ENCODE peak calls at places on chromosome 3, in ten cellular contexts. J, D, X, T, Q, K, C, O, I and S are unnamed samples.

GRCh38 chr3:139797724-139798343 is 120.1 kb upstream of the NMNAT3 start:
- DNase-seq in I (peak; percentile 30), Q (no peak), T (no peak), J (no peak), O (peak; percentile 29), X (no peak), C (no peak), K (peak; percentile 40), D (no peak), S (peak; percentile 37)

GRCh38 chr3:34256021-34256420 is 457.6 kb downstream of the PDCD6IP start:
- DNase-seq in T (no peak), J (no peak), I (no peak), Q (no peak), K (no peak), D (no peak), O (peak; percentile 10), X (no peak), C (no peak), S (no peak)

GRCh38 chr3:148948913-148949657 is 42.3 kb upstream of the GYG1 start:
- DNase-seq in D (no peak), C (no peak), X (no peak), T (peak; percentile 58), O (no peak), K (no peak), I (no peak), Q (no peak), J (no peak), S (no peak)

GRCh38 chr3:8618950-8619349 is 25.6 kb downstream of the SSUH2 start:
- DNase-seq in O (no peak), Q (no peak), K (no peak), I (no peak), T (no peak), X (no peak), D (no peak), J (peak; percentile 9), C (no peak), S (no peak)

GRCh38 chr3:57127849-57128566 is 37.1 kb downstream of the IL17RD start:
- DNase-seq in I (no peak), T (peak; percentile 77), Q (no peak), X (no peak), K (no peak), J (no peak), C (no peak), D (no peak), O (no peak), S (no peak)

GRCh38 chr3:41404601-41405000 is 205.3 kb downstream of the CTNNB1 start:
- DNase-seq in K (no peak), X (no peak), I (no peak), O (no peak), C (no peak), Q (no peak), T (no peak), J (no peak), D (no peak), S (no peak)

GRCh38 chr3:128559486-128560225 is 66.7 kb upstream of the GATA2 start:
- DNase-seq in C (no peak), J (peak; percentile 34), I (no peak), K (no peak), O (peak; percentile 71), T (no peak), X (no peak), Q (no peak), D (peak; percentile 19), S (no peak)

GRCh38 chr3:49662720-49663413 is 11.3 kb upstream of the APEH start:
- DNase-seq in O (no peak), C (no peak), D (no peak), I (no peak), Q (no peak), X (no peak), T (no peak), J (no peak), K (no peak), S (no peak)

GRCh38 chr3:143421556-143421955 is 302.0 kb downstream of the CHST2 start:
- DNase-seq in J (no peak), C (no peak), X (no peak), D (no peak), T (no peak), O (no peak), Q (no peak), I (no peak), K (no peak), S (no peak)

GRCh38 chr3:151439652-151440125 is 21.2 kb downstream of the IGSF10 start:
- DNase-seq in I (peak; percentile 44), K (peak; percentile 33), Q (peak; percentile 50), T (peak; percentile 28), J (no peak), C (no peak), D (no peak), O (peak; percentile 94), X (no peak), S (no peak)

GRCh38 chr3:41338276-41338675 is 139.0 kb downstream of the CTNNB1 start:
- DNase-seq in K (no peak), D (no peak), I (no peak), X (no peak), O (peak; percentile 20), J (no peak), Q (no peak), C (no peak), T (no peak), S (no peak)

GRCh38 chr3:136512391-136512790 is 239.8 kb downstream of the STAG1 start:
- DNase-seq in Q (no peak), K (no peak), D (no peak), T (no peak), X (no peak), I (no peak), O (no peak), J (no peak), C (no peak), S (no peak)

GRCh38 chr3:139588450-139588849 is 48.9 kb upstream of the RBP1 start:
- DNase-seq in O (peak; percentile 31), X (no peak), Q (no peak), C (no peak), I (peak; percentile 58), D (no peak), J (no peak), K (no peak), T (no peak), S (peak; percentile 21)

GRCh38 chr3:138114431-138114918 is 933 bp downstream of the DZIP1L start:
- DNase-seq in J (no peak), X (no peak), I (no peak), Q (no peak), D (no peak), O (no peak), C (no peak), T (no peak), K (no peak), S (no peak)

GRCh38 chr3:141412087-141412935 is 44.0 kb downstream of the ZBTB38 start:
- DNase-seq in K (peak; percentile 71), X (peak; percentile 64), O (peak; percentile 59), T (peak; percentile 76), Q (peak; percentile 58), I (peak; percentile 28), J (peak; percentile 60), D (peak; percentile 79), C (peak; percentile 75), S (peak; percentile 75)
- H3K4me1 ChIP-seq in K (peaks cover 80% of the 10 kb centered on the region), X (peaks cover 76% of the 10 kb centered on the region), O (peaks cover 60% of the 10 kb centered on the region), T (peaks cover 48% of the 10 kb centered on the region), Q (peaks cover 99% of the 10 kb centered on the region), I (peaks cover 2% of the 10 kb centered on the region), J (peaks cover 95% of the 10 kb centered on the region), D (peaks cover 90% of the 10 kb centered on the region), C (no peaks in the 10 kb centered on the region), S (peaks cover 82% of the 10 kb centered on the region)

GRCh38 chr3:195123196-195123805 is 147.7 kb downstream of the XXYLT1 start:
- DNase-seq in T (no peak), J (no peak), O (no peak), D (no peak), C (no peak), K (no peak), Q (no peak), X (no peak), I (peak; percentile 48), S (no peak)
- TF ChIP-seq CTCF in T (no peak), J (no peak), O (no peak), D (no peak), C (no peak), K (no peak), Q (no peak), X (no peak), I (peak; percentile 38), S (no peak)

GRCh38 chr3:195558602-195559001 is 15.5 kb upstream of the PPP1R2 start:
- DNase-seq in J (no peak), X (peak; percentile 47), O (peak; percentile 65), C (no peak), T (no peak), D (no peak), I (peak; percentile 41), Q (no peak), K (no peak), S (no peak)

GRCh38 chr3:195565716-195566115 is 18.0 kb downstream of the APOD start:
- DNase-seq in Q (no peak), J (no peak), T (no peak), C (no peak), X (no peak), D (no peak), O (no peak), K (no peak), I (peak; percentile 53), S (no peak)

GRCh38 chr3:195559723-195560409 is 16.7 kb upstream of the PPP1R2 start:
- DNase-seq in T (no peak), D (no peak), K (peak; percentile 34), C (no peak), J (no peak), O (peak; percentile 78), Q (no peak), X (no peak), I (no peak), S (no peak)

GRCh38 chr3:195566797-195567196 is 16.9 kb downstream of the APOD start:
- DNase-seq in X (no peak), Q (no peak), J (no peak), T (no peak), D (no peak), I (peak; percentile 68), O (peak; percentile 45), C (no peak), K (no peak), S (no peak)

DNA sequence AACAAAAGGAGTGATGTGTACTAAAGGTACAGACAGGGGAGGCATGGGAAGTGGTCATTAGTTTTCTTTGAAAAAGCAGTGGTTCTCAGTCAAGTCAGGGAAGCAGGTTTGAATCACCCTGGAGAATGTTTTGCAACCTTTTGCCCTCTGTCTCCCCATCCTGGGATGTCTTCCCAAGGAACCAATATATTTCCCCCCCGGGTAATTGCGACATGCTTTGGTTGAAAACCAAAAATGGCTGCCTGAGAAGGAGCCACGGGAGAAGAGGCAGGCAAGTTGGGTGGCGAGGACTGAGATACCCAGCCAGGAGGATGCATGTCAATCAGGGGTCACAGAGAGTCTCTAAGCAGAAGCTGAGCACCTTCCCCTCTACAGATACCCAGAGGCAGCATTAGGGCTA is 20.2 kb upstream of the PPP1R2 start:
- DNase-seq in D (no peak), K (no peak), J (no peak), X (no peak), O (no peak), I (no peak), T (peak; percentile 74), Q (no peak), C (no peak), S (no peak)
- H3K4me1 ChIP-seq in D (no peaks in the 10 kb centered on the region), K (no peaks in the 10 kb centered on the region), J (no peaks in the 10 kb centered on the region), X (no peaks in the 10 kb centered on the region), O (peaks cover 24% of the 10 kb centered on the region), I (peaks cover 8% of the 10 kb centered on the region), T (no peaks in the 10 kb centered on the region), Q (peaks cover 3% of the 10 kb centered on the region), C (no peaks in the 10 kb centered on the region), S (no peaks in the 10 kb centered on the region)

DNA sequence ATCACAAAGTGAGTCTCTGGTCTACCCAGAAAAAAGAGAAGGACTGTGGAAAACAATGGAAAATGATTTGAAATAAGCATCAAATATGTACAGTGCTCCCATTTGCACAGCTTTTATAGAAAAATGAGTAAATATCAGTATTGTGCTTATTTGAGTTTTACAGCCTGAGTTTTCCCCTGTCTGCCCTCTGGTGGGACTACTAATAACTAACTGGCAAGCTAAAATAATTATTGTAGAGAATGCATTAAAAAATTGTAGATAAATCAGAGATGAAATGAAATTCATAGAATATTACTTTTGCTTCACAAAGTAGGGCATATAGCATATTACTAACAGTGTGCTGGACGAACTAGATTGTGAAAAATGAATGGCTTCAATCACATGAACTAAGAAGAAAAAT is 287.1 kb downstream of the NAALADL2 start:
- DNase-seq in O (peak; percentile 50), C (no peak), K (no peak), D (no peak), I (no peak), Q (no peak), J (no peak), T (no peak), X (no peak), S (no peak)
- TF ChIP-seq CTCF in O (peak; percentile 70), C (no peak), K (peak; percentile 26), D (no peak), I (no peak), Q (no peak), J (no peak), T (no peak), X (no peak), S (peak; percentile 18)